ENCODE peak calls at places on chromosomes 13 and 19, in seven cellular contexts. S is colonic mucosa; Y is cardiac muscle cell; K is IMR-90; V is CD8-positive, alpha-beta T cell; F is H9; R is adrenal gland. I is an unnamed sample.

GRCh38 chr19:56148096-56148495 is 7.0 kb downstream of the ZNF444 start:
- DNase-seq in S (no peak), Y (no peak), K (no peak), V (no peak), F (no peak), R (no peak), I (no peak)

GRCh38 chr13:44311011-44311481 is 62.6 kb upstream of the SERP2 start:
- DNase-seq in S (no peak), Y (no peak), K (peak; percentile 52), V (no peak), F (no peak), R (no peak), I (peak; percentile 59)

GRCh38 chr13:26484196-26484595 is 73.3 kb upstream of the WASF3 start:
- DNase-seq in S (no peak), Y (no peak), K (no peak), V (no peak), F (no peak), R (no peak), I (no peak)

GRCh38 chr13:80462567-80462966 is 121.6 kb upstream of the SPRY2 start:
- DNase-seq in S (no peak), Y (no peak), K (no peak), V (no peak), F (no peak), R (no peak), I (no peak)

GRCh38 chr19:40605201-40605971 is 4.2 kb downstream of the LTBP4 start:
- DNase-seq in S (peak; percentile 95), Y (peak; percentile 72), K (peak; percentile 31), V (peak; percentile 74), F (peak; percentile 76), R (peak; percentile 73), I (peak; percentile 73)

GRCh38 chr19:30799854-30800755 is 427.9 kb downstream of the ZNF536 start:
- DNase-seq in S (peak; percentile 38), Y (peak; percentile 75), K (no peak), V (no peak), F (peak; percentile 75), R (peak; percentile 62), I (no peak)

GRCh38 chr19:1962674-1963073 is 21.7 kb downstream of the CSNK1G2 start:
- DNase-seq in S (no peak), Y (no peak), K (no peak), V (no peak), F (no peak), R (no peak), I (no peak)

GRCh38 chr13:47480121-47480520 is 521.0 kb downstream of the SUCLA2 start:
- DNase-seq in S (no peak), Y (no peak), K (peak; percentile 96), V (no peak), F (no peak), R (no peak), I (no peak)

GRCh38 chr13:53191091-53191490 is 162.5 kb downstream of the OLFM4 start:
- DNase-seq in S (no peak), Y (peak; percentile 11), K (peak; percentile 11), V (no peak), F (peak; percentile 59), R (no peak), I (no peak)

GRCh38 chr19:45597425-45598111 is 4.4 kb downstream of the GPR4 start:
- DNase-seq in S (no peak), Y (no peak), K (no peak), V (no peak), F (no peak), R (no peak), I (no peak)

GRCh38 chr13:77829963-77830362 is 88.7 kb downstream of the EDNRB start:
- DNase-seq in S (no peak), Y (no peak), K (no peak), V (no peak), F (no peak), R (no peak), I (no peak)

GRCh38 chr13:43878897-43879322 is 630 bp downstream of the CCDC122 start:
- DNase-seq in S (peak; percentile 70), Y (peak; percentile 60), K (peak; percentile 81), V (no peak), F (peak; percentile 52), R (peak; percentile 92), I (peak; percentile 72)

GRCh38 chr19:47398707-47399106 is 20.6 kb downstream of the MEIS3 start:
- DNase-seq in S (no peak), Y (no peak), K (no peak), V (no peak), F (no peak), R (no peak), I (no peak)

GRCh38 chr19:55546822-55547614 is 1.7 kb upstream of the SBK3 start:
- DNase-seq in S (peak; percentile 46), Y (no peak), K (peak; percentile 84), V (no peak), F (no peak), R (peak; percentile 85), I (peak; percentile 80)

GRCh38 chr13:86681223-86681622 is 882.0 kb upstream of the SLITRK6 start:
- DNase-seq in S (no peak), Y (no peak), K (no peak), V (no peak), F (no peak), R (no peak), I (no peak)

GRCh38 chr19:46787331-46788100 is 878 bp downstream of the SLC1A5 start:
- DNase-seq in S (peak; percentile 75), Y (peak; percentile 65), K (peak; percentile 63), V (peak; percentile 35), F (peak; percentile 56), R (no peak), I (peak; percentile 62)

GRCh38 chr19:30314056-30314804 is 58.0 kb upstream of the ZNF536 start:
- DNase-seq in S (no peak), Y (no peak), K (no peak), V (no peak), F (no peak), R (peak; percentile 20), I (no peak)

GRCh38 chr13:19713186-19713965 is 69.4 kb downstream of the PSPC1 start:
- DNase-seq in S (no peak), Y (peak; percentile 9), K (peak; percentile 85), V (no peak), F (no peak), R (no peak), I (no peak)

GRCh38 chr13:39684531-39685137 is 29.2 kb downstream of the COG6 start:
- DNase-seq in S (no peak), Y (peak; percentile 62), K (peak; percentile 65), V (no peak), F (no peak), R (no peak), I (no peak)

GRCh38 chr13:95485045-95485517 is 67.4 kb upstream of the CLDN10 start:
- DNase-seq in S (no peak), Y (no peak), K (peak; percentile 42), V (no peak), F (no peak), R (peak; percentile 37), I (no peak)

GRCh38 chr19:35462476-35462953 is 14.5 kb downstream of the FFAR2 start:
- DNase-seq in S (peak; percentile 27), Y (no peak), K (no peak), V (peak; percentile 44), F (no peak), R (no peak), I (no peak)

GRCh38 chr13:26867451-26868067 is 107.0 kb upstream of the GPR12 start:
- DNase-seq in S (peak; percentile 19), Y (peak; percentile 70), K (peak; percentile 14), V (no peak), F (no peak), R (no peak), I (no peak)

GRCh38 chr19:47232422-47233211 is 1.6 kb upstream of the BBC3 start:
- DNase-seq in S (peak; percentile 70), Y (no peak), K (peak; percentile 82), V (no peak), F (no peak), R (peak; percentile 62), I (no peak)

GRCh38 chr19:45076029-45076850 is at the start of gene ZNF296:
- DNase-seq in S (peak; percentile 91), Y (peak; percentile 83), K (no peak), V (peak; percentile 78), F (peak; percentile 91), R (peak; percentile 83), I (peak; percentile 63)

GRCh38 chr13:44814836-44815235 is 174.4 kb downstream of the NUFIP1 start:
- DNase-seq in S (no peak), Y (no peak), K (no peak), V (no peak), F (no peak), R (no peak), I (no peak)

GRCh38 chr19:44694184-44694579 is 4.8 kb upstream of the CEACAM16 start:
- DNase-seq in S (no peak), Y (no peak), K (no peak), V (no peak), F (no peak), R (no peak), I (no peak)

GRCh38 chr19:15269806-15270205 is 37.6 kb upstream of the EPHX3 start:
- DNase-seq in S (no peak), Y (no peak), K (no peak), V (no peak), F (no peak), R (no peak), I (no peak)
- H3K4me1 ChIP-seq in S (peaks cover 3% of the 10 kb centered on the region), Y (peaks cover 20% of the 10 kb centered on the region), K (peaks cover 26% of the 10 kb centered on the region), V (peaks cover 13% of the 10 kb centered on the region), F (no peaks in the 10 kb centered on the region), R (peaks cover 32% of the 10 kb centered on the region), I (peaks cover 79% of the 10 kb centered on the region)

GRCh38 chr13:84917252-84917878 is 881.9 kb downstream of the SLITRK6 start:
- DNase-seq in S (no peak), Y (peak; percentile 10), K (peak; percentile 31), V (no peak), F (no peak), R (no peak), I (no peak)
- TF ChIP-seq CTCF in S (peak; percentile 30), Y (peak; percentile 31), K (peak; percentile 50), V (no peak), F (peak; percentile 68), R (peak; percentile 29), I (no peak)

DNA sequence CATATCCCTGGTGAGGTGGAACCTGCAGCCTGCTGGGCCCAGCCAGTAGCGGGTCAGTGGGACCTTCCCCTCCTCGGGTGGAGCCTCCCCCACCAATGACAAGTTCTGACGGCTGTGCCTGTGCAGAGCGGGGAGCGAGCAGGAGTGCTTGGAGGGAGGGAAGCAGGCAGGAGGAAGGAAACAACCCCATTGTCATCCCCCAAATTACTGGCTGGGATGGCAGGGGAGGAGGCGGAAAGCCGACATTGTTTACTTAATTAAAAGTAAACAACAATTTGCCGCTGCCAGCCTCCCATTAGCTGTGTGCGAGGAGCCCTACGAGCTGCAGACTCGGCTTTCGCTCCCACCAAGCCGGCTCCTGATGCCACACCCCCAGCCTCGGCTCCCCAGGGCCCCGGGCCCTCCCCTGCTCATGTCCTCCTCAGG is 45.5 kb downstream of the LYL1 start:
- DNase-seq in S (no peak), Y (no peak), K (no peak), V (no peak), F (no peak), R (no peak), I (no peak)
- H3K4me1 ChIP-seq in S (peaks cover 28% of the 10 kb centered on the region), Y (peaks cover 26% of the 10 kb centered on the region), K (peaks cover 73% of the 10 kb centered on the region), V (peaks cover 8% of the 10 kb centered on the region), F (peaks cover 8% of the 10 kb centered on the region), R (peaks cover 11% of the 10 kb centered on the region), I (peaks cover 98% of the 10 kb centered on the region)

GRCh38 chr13:101654916-101655315 is 202.4 kb downstream of the ITGBL1 start:
- DNase-seq in S (no peak), Y (no peak), K (peak; percentile 12), V (no peak), F (no peak), R (no peak), I (no peak)
- TF ChIP-seq CTCF in S (no peak), Y (no peak), K (no peak), V (no peak), F (no peak), R (no peak), I (no peak)

GRCh38 chr19:6239401-6239844 is 40.4 kb downstream of the MLLT1 start:
- DNase-seq in S (no peak), Y (no peak), K (peak; percentile 16), V (no peak), F (no peak), R (no peak), I (peak; percentile 65)
- H3K4me1 ChIP-seq in S (no peaks in the 10 kb centered on the region), Y (peaks cover 1% of the 10 kb centered on the region), K (peaks cover 26% of the 10 kb centered on the region), V (peaks cover 21% of the 10 kb centered on the region), F (peaks cover 2% of the 10 kb centered on the region), R (peaks cover 17% of the 10 kb centered on the region), I (peaks cover 71% of the 10 kb centered on the region)